ENCODE peak calls at places on chromosomes 13 and 19, in four cellular contexts. E, R, B and W are unnamed samples. For H3K9me3, the result is how much of the 10 kb centered on the place peaks cover.

GRCh38 chr19:13978721-13979191 is 26.4 kb downstream of the DCAF15 start:
- DNase-seq in E (peak), R (no peak), B (peak), W (no peak)

GRCh38 chr13:100637380-100637779 is 37.2 kb downstream of the TMTC4 start:
- DNase-seq in E (no peak), R (no peak), B (no peak), W (no peak)

GRCh38 chr13:101218484-101218883 is 197.8 kb downstream of the NALCN start:
- DNase-seq in E (no peak), R (no peak), B (peak), W (no peak)

GRCh38 chr13:26075498-26075897 is 23.7 kb upstream of the SHISA2 start:
- DNase-seq in E (no peak), R (no peak), B (no peak), W (no peak)

GRCh38 chr13:43159007-43159406 is 135.6 kb downstream of the DNAJC15 start:
- DNase-seq in E (no peak), R (no peak), B (peak), W (no peak)

GRCh38 chr19:45640849-45641273 is 1.7 kb upstream of the EML2 start:
- DNase-seq in E (no peak), R (no peak), B (no peak), W (no peak)

GRCh38 chr13:51523082-51523518 is 61.2 kb upstream of the WDFY2 start:
- DNase-seq in E (no peak), R (peak), B (peak), W (no peak)

GRCh38 chr19:43765109-43765876 is 10.5 kb upstream of the SMG9 start:
- DNase-seq in E (no peak), R (peak), B (peak), W (peak)

GRCh38 chr19:24140099-24140498 is 53.1 kb downstream of the ZNF254 start:
- DNase-seq in E (no peak), R (no peak), B (peak), W (no peak)

GRCh38 chr13:113491418-113491883 is 940 bp upstream of the DCUN1D2 start:
- DNase-seq in E (peak), R (peak), B (peak), W (no peak)

GRCh38 chr19:405138-405965 is 3.6 kb downstream of the C2CD4C start:
- DNase-seq in E (no peak), R (peak), B (no peak), W (no peak)

GRCh38 chr19:39307233-39307821 is 11.1 kb downstream of the IFNL1 start:
- DNase-seq in E (no peak), R (no peak), B (peak), W (no peak)

GRCh38 chr19:27922970-27923369 is 1290.0 kb downstream of the UQCRFS1 start:
- DNase-seq in E (no peak), R (no peak), B (no peak), W (no peak)

GRCh38 chr19:46718157-46718933 is 1.4 kb upstream of the PRKD2 start:
- DNase-seq in E (no peak), R (no peak), B (peak), W (no peak)

GRCh38 chr13:76029088-76029487 is 393.0 kb downstream of the LMO7 start:
- DNase-seq in E (no peak), R (no peak), B (no peak), W (no peak)

GRCh38 chr13:79973533-79973963 is 367.4 kb downstream of the SPRY2 start:
- DNase-seq in E (no peak), R (no peak), B (peak), W (peak)

GRCh38 chr13:32426981-32427851 is 714 bp downstream of the N4BP2L1 start:
- DNase-seq in E (peak), R (peak), B (peak), W (peak)

GRCh38 chr19:5961969-5962945 is 15.7 kb downstream of the RANBP3 start:
- DNase-seq in E (no peak), R (no peak), B (peak), W (peak)

GRCh38 chr13:34474469-34474868 is 467.6 kb upstream of the NBEA start:
- DNase-seq in E (no peak), R (no peak), B (no peak), W (no peak)

GRCh38 chr13:42539670-42540069 is 34.3 kb upstream of the TNFSF11 start:
- DNase-seq in E (no peak), R (no peak), B (peak), W (no peak)

GRCh38 chr19:31255863-31256600 is 93.2 kb downstream of the TSHZ3 start:
- DNase-seq in E (no peak), R (no peak), B (no peak), W (no peak)

GRCh38 chr13:37316935-37317334 is 211.5 kb upstream of the CSNK1A1L start:
- DNase-seq in E (no peak), R (no peak), B (no peak), W (peak)

GRCh38 chr13:100454876-100455275 is 133.7 kb downstream of the GGACT start:
- DNase-seq in E (no peak), R (no peak), B (peak), W (no peak)

GRCh38 chr19:49142866-49143335 is 12.3 kb downstream of the HRC start:
- DNase-seq in E (peak), R (peak), B (peak), W (peak)

GRCh38 chr19:7475665-7476064 is 13.2 kb downstream of the PEX11G start:
- DNase-seq in E (no peak), R (no peak), B (no peak), W (no peak)

GRCh38 chr19:40371802-40372122 is 18.2 kb downstream of the HIPK4 start:
- DNase-seq in E (no peak), R (no peak), B (no peak), W (no peak)

GRCh38 chr13:101144808-101145419 is 271.4 kb downstream of the NALCN start:
- DNase-seq in E (no peak), R (no peak), B (peak), W (no peak)

GRCh38 chr19:29528350-29528945 is 2.7 kb downstream of the VSTM2B start:
- DNase-seq in E (peak), R (peak), B (peak), W (peak)

GRCh38 chr13:74250738-74251190 is 116.6 kb upstream of the KLF12 start:
- DNase-seq in E (no peak), R (no peak), B (peak), W (no peak)

GRCh38 chr19:49637865-49638350 is 2.0 kb downstream of the RRAS start:
- DNase-seq in E (peak), R (peak), B (peak), W (peak)

GRCh38 chr13:94548382-94549240 is 47.3 kb downstream of the TGDS start:
- DNase-seq in E (peak), R (peak), B (peak), W (no peak)

GRCh38 chr19:8370176-8371010 is 6.4 kb downstream of the ANGPTL4 start:
- DNase-seq in E (no peak), R (peak), B (no peak), W (peak)

GRCh38 chr19:36514012-36514612 is 14.0 kb downstream of the ZNF260 start:
- DNase-seq in E (no peak), R (no peak), B (no peak), W (no peak)

GRCh38 chr19:36508325-36508724 is 19.0 kb upstream of the ZNF566 start:
- DNase-seq in E (no peak), R (no peak), B (no peak), W (no peak)
- H3K9me3 ChIP-seq in E (under half), R (half or more), B (under half), W (half or more)

GRCh38 chr19:37353968-37354367 is 16.9 kb upstream of the ZNF527 start:
- DNase-seq in E (no peak), R (no peak), B (no peak), W (no peak)
- H3K9me3 ChIP-seq in E (under half), R (under half), B (under half), W (under half)

GRCh38 chr13:18235756-18236527 is 945.7 kb downstream of the TUBA3C start:
- DNase-seq in E (no peak), R (no peak), B (no peak), W (no peak)

GRCh38 chr13:18232298-18232993 is 949.2 kb downstream of the TUBA3C start:
- DNase-seq in E (no peak), R (no peak), B (no peak), W (peak)

GRCh38 chr13:18235172-18235571 is 946.5 kb downstream of the TUBA3C start:
- DNase-seq in E (no peak), R (no peak), B (no peak), W (no peak)

GRCh38 chr13:18233783-18234299 is 947.8 kb downstream of the TUBA3C start:
- DNase-seq in E (no peak), R (no peak), B (no peak), W (no peak)

GRCh38 chr13:18232994-18233782 is 948.4 kb downstream of the TUBA3C start:
- DNase-seq in E (no peak), R (no peak), B (no peak), W (peak)
- H3K9me3 ChIP-seq in E (under half), R (under half), B (under half), W (under half)

GRCh38 chr19:54665530-54665929 is 2.7 kb downstream of the LILRB4 start:
- DNase-seq in E (no peak), R (no peak), B (no peak), W (no peak)

GRCh38 chr19:54660306-54660705 is 2.5 kb upstream of the LILRB4 start:
- DNase-seq in E (no peak), R (no peak), B (no peak), W (no peak)

GRCh38 chr19:54661846-54662489 is 817 bp upstream of the LILRB4 start:
- DNase-seq in E (no peak), R (no peak), B (no peak), W (no peak)

GRCh38 chr19:54662730-54663129 is at the start of gene LILRB4:
- DNase-seq in E (no peak), R (peak), B (no peak), W (peak)

DNA sequence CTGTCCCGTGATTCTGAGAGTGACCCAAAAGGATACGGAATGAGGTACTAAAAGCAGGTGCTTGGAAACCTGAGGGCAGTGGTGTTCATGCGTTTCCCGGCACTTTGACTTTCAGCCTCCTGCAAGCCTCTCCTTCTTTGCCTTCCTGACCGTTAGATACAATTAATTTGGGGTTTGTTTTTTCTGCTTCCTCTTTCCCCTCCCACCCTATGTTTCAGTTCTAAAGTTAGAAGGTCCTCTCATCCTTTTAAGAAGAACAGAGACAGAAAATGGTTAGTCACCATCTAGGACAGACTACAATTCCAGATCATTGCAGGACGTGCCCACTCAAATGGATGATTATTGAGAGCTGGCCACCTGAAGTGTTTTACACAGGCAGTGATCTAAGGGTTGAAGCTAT is 1.8 kb upstream of the LILRB4 start:
- DNase-seq in E (no peak), R (no peak), B (no peak), W (no peak)
- H3K9me3 ChIP-seq in E (under half), R (under half), B (under half), W (under half)

GRCh38 chr19:52336976-52337375 is 933 bp downstream of the ZNF610 start:
- DNase-seq in E (no peak), R (no peak), B (peak), W (no peak)
- H3K9me3 ChIP-seq in E (under half), R (under half), B (under half), W (under half)

GRCh38 chr19:54738715-54739114 is 402 bp downstream of the KIR2DL3 start:
- DNase-seq in E (no peak), R (no peak), B (no peak), W (no peak)

GRCh38 chr19:54739587-54740497 is 1.5 kb downstream of the KIR2DL3 start:
- DNase-seq in E (no peak), R (no peak), B (no peak), W (no peak)
- H3K9me3 ChIP-seq in E (under half), R (under half), B (under half), W (under half)